ENCODE peak calls at places on chromosomes 4 and X, in five cellular contexts. K is ovary, M is transverse colon, H is GM12878, R is stomach. S is an unnamed sample.

GRCh38 chrX:11597479-11597878 is 68.2 kb downstream of the ARHGAP6 start:
- DNase-seq in K (no peak), R (no peak), M (no peak), H (no peak), S (no peak)

GRCh38 chrX:1481636-1482529 is 29.2 kb upstream of the ASMTL start:
- DNase-seq in M (peak; percentile 72), K (peak; percentile 59), R (peak; percentile 57), H (peak; percentile 90), S (peak; percentile 77)

GRCh38 chr4:84238247-84239090 is 260.6 kb downstream of the NKX6-1 start:
- DNase-seq in H (no peak), M (no peak), R (no peak), K (no peak), S (no peak)

GRCh38 chrX:1464282-1465131 is 11.8 kb upstream of the ASMTL start:
- DNase-seq in R (peak; percentile 17), M (no peak), H (no peak), K (no peak), S (no peak)

GRCh38 chrX:3094261-3094660 is 53.0 kb downstream of the ARSF start:
- DNase-seq in K (no peak), R (no peak), H (no peak), M (peak; percentile 9), S (no peak)

GRCh38 chrX:53088136-53088974 is 5.6 kb upstream of the KANTR start:
- DNase-seq in R (peak; percentile 84), H (no peak), K (peak; percentile 90), M (peak; percentile 84), S (peak; percentile 87)

GRCh38 chrX:129759576-129760061 is 20.1 kb upstream of the SASH3 start:
- DNase-seq in M (peak; percentile 40), H (no peak), R (peak; percentile 54), K (no peak), S (no peak)

GRCh38 chr4:28469886-28470285 is 1609.2 kb downstream of the STIM2 start:
- DNase-seq in K (no peak), M (no peak), H (no peak), R (no peak), S (no peak)

GRCh38 chr4:54228563-54229501 is at the start of gene PDGFRA:
- DNase-seq in R (no peak), K (peak; percentile 95), M (peak; percentile 42), H (no peak), S (no peak)

GRCh38 chrX:142156567-142156966 is 48.5 kb downstream of the MAGEC2 start:
- DNase-seq in R (no peak), H (no peak), K (no peak), M (no peak), S (no peak)

GRCh38 chr4:54165438-54165837 is 63.7 kb upstream of the PDGFRA start:
- DNase-seq in H (no peak), K (no peak), M (no peak), R (no peak), S (no peak)

GRCh38 chrX:71859637-71860036 is 51.0 kb upstream of the NHSL2 start:
- DNase-seq in M (no peak), K (no peak), H (no peak), R (no peak), S (peak; percentile 30)

GRCh38 chr4:67658302-67658701 is 42.7 kb downstream of the UBA6 start:
- DNase-seq in M (no peak), K (no peak), R (no peak), H (no peak), S (no peak)

GRCh38 chrX:97797076-97797475 is 913.4 kb downstream of the RPA4 start:
- DNase-seq in H (no peak), M (no peak), K (no peak), R (no peak), S (no peak)

GRCh38 chr4:40672528-40673522 is 43.2 kb upstream of the RBM47 start:
- DNase-seq in K (peak; percentile 13), R (no peak), M (no peak), H (peak; percentile 98), S (no peak)

GRCh38 chrX:84118315-84118714 is 69.7 kb downstream of the RPS6KA6 start:
- DNase-seq in M (no peak), H (no peak), R (no peak), K (no peak), S (no peak)

GRCh38 chr4:124203613-124204284 is 508.8 kb downstream of the ANKRD50 start:
- DNase-seq in H (no peak), R (no peak), K (no peak), M (no peak), S (no peak)

GRCh38 chr4:86670739-86671138 is 76.6 kb downstream of the PTPN13 start:
- DNase-seq in K (no peak), H (no peak), R (no peak), M (no peak), S (no peak)

GRCh38 chrX:71181558-71181909 is 36.9 kb downstream of the NLGN3 start:
- DNase-seq in M (peak; percentile 34), R (no peak), K (peak; percentile 28), H (no peak), S (peak; percentile 47)

GRCh38 chr4:174314770-174315169 is 31.1 kb downstream of the CEP44 start:
- DNase-seq in R (no peak), K (no peak), M (no peak), H (no peak), S (no peak)

GRCh38 chrX:96314974-96315373 is 369.7 kb upstream of the DIAPH2 start:
- DNase-seq in K (no peak), R (no peak), M (no peak), H (no peak), S (no peak)

GRCh38 chr4:2900701-2901100 is 57.1 kb downstream of the ADD1 start:
- DNase-seq in R (no peak), H (no peak), K (no peak), M (no peak), S (no peak)

GRCh38 chr4:137474711-137475301 is 57.5 kb downstream of the PCDH18 start:
- DNase-seq in H (no peak), R (no peak), M (no peak), K (no peak), S (no peak)

GRCh38 chr4:140372607-140373327 is 679 bp upstream of the SCOC start:
- DNase-seq in K (no peak), R (no peak), H (peak; percentile 28), M (peak; percentile 22), S (no peak)

GRCh38 chr4:2570551-2571222 is 34.2 kb downstream of the FAM193A start:
- DNase-seq in K (no peak), M (no peak), R (no peak), H (peak; percentile 30), S (no peak)

DNA sequence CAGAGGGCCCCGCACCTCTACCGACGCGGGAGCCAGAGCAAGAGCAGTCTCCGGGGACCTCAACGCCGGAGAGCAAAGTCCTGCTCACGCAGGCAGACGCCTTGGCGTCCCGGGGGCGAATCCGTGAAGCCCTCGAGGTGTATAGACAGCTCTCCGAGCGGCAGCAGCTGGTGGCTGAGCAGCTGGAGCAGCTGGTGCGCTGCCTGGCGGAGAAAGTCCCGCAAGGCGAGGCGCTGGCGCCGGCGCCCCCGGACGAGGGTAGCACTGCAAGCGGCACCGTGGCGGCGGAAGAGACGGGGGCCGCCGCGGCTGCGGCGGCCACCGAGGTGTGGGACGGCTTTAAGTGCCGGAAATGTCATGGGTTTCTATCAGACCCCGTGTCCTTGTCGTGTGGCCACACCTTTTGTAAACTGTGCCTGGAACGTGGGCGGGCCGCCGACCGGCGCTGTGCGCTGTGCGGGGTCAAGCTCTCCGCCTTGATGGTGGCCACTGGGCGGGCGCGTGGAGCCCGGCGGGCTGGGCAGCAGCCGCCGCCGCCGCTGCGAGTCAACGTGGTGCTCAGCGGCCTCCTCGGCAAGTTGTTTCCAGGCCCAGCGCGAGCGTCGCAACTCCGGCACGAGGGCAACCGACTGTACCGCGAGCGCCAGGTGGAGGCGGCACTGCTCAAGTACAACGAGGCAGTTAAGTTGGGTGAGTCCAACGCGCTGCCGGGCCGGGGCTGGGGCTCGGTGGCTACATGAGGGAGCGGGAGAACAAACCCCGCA is 672 bp downstream of the LONRF3 start:
- DNase-seq in H (no peak), K (peak; percentile 22), R (peak; percentile 68), M (peak; percentile 58), S (peak; percentile 66)
- TF ChIP-seq POLR2A in H (no peak), K (no peak), R (no peak), M (peak; percentile 37), S (peak; percentile 59)

DNA sequence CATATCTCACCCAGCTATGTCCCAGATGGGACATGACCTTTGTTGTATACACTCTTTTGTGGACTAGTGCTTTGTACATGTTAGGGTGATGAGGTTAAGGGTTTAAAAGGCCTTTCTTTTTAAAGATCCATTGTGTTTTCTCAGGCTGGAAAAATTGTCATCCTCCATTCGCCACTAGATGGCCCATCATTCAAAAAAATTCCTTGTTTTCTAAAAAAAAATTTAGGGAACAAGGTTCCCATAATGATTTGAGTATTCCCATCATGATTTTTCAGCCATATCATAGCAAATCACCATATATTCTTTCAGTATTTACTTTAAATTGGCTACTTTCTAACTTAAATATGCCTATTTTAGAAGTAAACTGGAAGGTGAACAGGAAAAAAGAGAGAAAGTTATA is 91.9 kb upstream of the TMEM164 start:
- DNase-seq in H (no peak), M (no peak), R (no peak), K (no peak), S (no peak)
- H3K4me1 ChIP-seq in H (no peaks in the 10 kb centered on the region), M (no peaks in the 10 kb centered on the region), R (no peaks in the 10 kb centered on the region), K (no peaks in the 10 kb centered on the region), S (no peaks in the 10 kb centered on the region)

DNA sequence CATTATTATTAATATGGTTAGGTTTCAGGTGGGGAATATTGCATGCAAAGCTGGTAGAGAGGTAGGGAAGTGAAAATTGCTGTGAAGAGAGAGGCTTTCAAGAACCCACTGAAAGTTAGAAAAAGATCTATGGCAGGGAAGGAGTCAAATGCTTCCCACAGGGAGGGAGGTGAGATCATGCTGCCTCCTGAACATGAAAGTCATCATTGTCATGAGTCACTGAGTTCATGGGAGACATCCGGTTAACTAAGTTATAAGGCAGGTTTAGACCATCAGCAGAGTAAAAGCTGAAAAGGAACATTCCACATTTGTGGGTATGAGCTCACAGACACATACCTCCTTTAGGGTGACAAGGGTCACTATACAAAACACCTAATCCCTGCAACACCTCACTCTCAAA is 16.2 kb downstream of the GATB start:
- DNase-seq in M (no peak), H (peak; percentile 44), K (no peak), R (no peak), S (no peak)
- H3K4me3 ChIP-seq in M (no peak overlapping the region), H (no peak overlapping the region), K (no peak overlapping the region), R (no peak overlapping the region), S (no peak overlapping the region)

DNA sequence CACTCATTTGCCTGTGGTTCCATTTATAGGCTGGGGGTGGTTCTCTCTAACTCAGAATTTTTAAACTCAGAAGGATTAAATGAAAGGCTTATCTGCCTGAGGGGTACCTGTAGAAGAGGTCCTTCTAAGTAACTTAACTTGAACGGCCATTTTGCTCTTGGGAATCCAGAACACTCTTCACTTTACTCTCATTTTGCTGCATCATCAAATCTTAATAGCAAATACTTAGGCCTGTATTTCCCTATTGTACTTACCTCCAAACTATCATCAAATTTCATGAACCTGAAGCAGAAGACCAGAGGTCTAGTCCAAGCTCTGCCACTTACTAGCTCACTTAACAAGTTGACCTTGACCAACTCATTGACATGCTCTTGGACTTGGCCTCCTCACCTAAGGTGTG is 70.4 kb downstream of the GRIA3 start:
- DNase-seq in R (no peak), K (no peak), H (no peak), M (no peak), S (no peak)
- TF ChIP-seq POLR2A in R (no peak), K (no peak), H (no peak), M (no peak), S (no peak)